ENCODE peak calls at places on chromosomes 4 and X, in seven cellular contexts. N, M, F, J, V, E and U are unnamed samples. For H3K4me1, the result is how much of the 10 kb centered on the place peaks cover.

GRCh38 chr4:53281438-53281837 is 84.4 kb downstream of the SCFD2 start:
- DNase-seq in N (no peak), E (no peak), F (no peak), M (no peak), V (no peak), J (no peak), U (no peak)

GRCh38 chr4:23279377-23279988 is 586.7 kb downstream of the GBA3 start:
- DNase-seq in E (no peak), F (no peak), J (no peak), V (no peak), N (no peak), M (no peak), U (peak)

GRCh38 chrX:149718757-149719156 is 6.9 kb downstream of the MAGEA11 start:
- DNase-seq in V (no peak), E (no peak), N (no peak), F (no peak), M (no peak), J (no peak), U (no peak)

GRCh38 chr4:79865253-79865652 is 207.8 kb downstream of the ANTXR2 start:
- DNase-seq in E (no peak), J (no peak), V (no peak), N (no peak), M (no peak), F (no peak), U (peak)

GRCh38 chr4:7598939-7599790 is 164.4 kb upstream of the PSAPL1 start:
- DNase-seq in N (no peak), J (no peak), F (no peak), E (no peak), M (no peak), V (peak), U (no peak)

GRCh38 chr4:97761760-97762512 is 381.3 kb downstream of the STPG2 start:
- DNase-seq in V (no peak), E (no peak), J (no peak), N (no peak), F (no peak), M (no peak), U (no peak)

GRCh38 chr4:46404961-46405360 is 15.0 kb upstream of the GABRA2 start:
- DNase-seq in E (no peak), V (peak), M (no peak), F (peak), J (no peak), N (no peak), U (no peak)

GRCh38 chrX:68831405-68832100 is 2.7 kb downstream of the EFNB1 start:
- DNase-seq in N (no peak), V (no peak), M (no peak), F (no peak), J (peak), E (no peak), U (no peak)

DNA sequence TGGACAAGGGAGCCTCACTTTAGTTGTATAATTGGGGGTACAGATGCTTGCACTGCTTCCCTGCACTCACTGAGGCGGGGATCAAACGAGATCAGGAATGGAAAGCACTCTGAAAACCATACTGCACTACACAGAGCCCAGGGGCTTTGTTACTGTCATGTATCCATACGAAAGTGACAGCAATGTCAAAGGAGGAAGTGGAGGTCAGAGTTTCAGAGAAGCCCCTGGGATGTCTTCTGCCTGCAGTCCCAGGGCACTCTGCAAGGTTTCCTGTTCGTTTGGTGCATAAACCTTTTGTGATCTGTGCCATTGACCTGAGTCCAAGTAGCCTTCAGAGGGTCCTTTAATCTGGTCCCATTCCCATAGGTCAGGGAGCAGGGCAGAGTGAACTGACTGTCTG is 31.2 kb downstream of the RNF175 start:
- DNase-seq in E (peak), N (no peak), J (no peak), F (no peak), M (no peak), V (no peak), U (no peak)
- H3K27ac ChIP-seq in E (no peak), N (no peak), J (no peak), F (no peak), M (no peak), V (no peak), U (no peak)

DNA sequence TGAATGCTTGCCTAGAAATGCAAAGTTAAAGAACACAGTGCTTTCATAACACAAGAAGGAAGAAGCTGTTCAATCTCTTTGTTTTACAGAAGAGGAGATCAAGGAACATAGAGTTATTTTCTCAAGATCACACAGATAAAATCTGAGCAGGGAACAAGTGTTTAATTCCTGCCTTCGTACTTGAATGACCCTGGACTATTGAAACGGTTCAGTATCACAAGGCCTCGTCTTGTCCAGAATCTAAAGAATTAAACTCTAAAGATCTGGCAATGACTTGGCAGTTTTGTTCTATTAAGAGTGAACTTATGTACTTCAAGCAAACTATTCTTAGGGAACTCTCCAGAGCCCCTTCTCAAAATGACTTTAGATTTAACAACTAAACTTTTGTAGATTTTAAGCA is 97.7 kb downstream of the ANXA5 start:
- DNase-seq in M (no peak), E (no peak), N (no peak), F (no peak), V (no peak), J (no peak), U (no peak)
- TF ChIP-seq CTCF in M (no peak), E (no peak), N (no peak), F (no peak), V (no peak), J (no peak), U (no peak)

GRCh38 chr4:1717129-1718094 is 3.7 kb downstream of the TMEM129 start:
- DNase-seq in F (no peak), E (peak), J (no peak), N (no peak), V (no peak), M (no peak), U (no peak)
- H3K4me1 ChIP-seq in F (under half), E (half or more), J (under half), N (half or more), V (half or more), M (under half), U (under half)

DNA sequence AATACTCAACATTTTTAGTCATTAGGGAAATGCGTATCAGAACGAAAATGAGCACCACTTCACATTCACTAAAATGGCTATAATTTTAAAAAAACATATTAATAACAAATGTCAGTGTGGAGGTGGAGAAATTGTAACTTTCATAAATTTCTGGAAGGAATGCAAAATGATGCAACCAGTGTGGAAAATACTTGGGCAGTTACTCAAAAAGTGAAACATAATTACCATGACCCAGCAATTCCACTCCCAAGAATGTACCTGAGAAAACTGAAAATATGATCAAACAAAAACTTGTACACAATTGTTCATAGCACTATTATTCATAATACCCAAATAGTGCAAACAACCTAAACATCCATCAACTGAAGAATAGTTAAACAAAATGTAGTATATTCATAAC is 76.1 kb upstream of the FAM241A start:
- DNase-seq in N (no peak), M (no peak), F (no peak), V (no peak), J (no peak), E (no peak), U (peak)
- H3K27ac ChIP-seq in N (no peak), M (no peak), F (peak), V (no peak), J (no peak), E (no peak), U (no peak)

DNA sequence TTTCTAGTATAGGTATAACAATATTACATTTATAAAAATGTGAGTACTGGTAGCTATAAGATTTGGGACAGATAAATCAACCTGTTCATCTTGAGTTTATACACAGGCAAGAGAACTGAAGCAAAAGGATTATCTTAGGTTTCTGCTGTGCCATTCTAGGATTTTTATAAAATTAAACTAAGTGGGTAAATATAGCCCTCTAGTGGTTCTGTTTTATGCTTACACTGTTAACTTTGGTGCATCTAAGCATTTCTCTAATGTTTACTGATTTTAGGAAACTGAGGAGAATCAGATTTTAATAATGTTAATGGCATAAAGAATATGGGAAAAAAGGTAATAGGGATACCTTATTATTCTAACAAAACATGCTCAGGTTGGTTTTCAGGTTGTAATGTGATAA is 1.1 kb upstream of the RRH start:
- DNase-seq in J (no peak), E (peak), M (no peak), V (no peak), F (no peak), N (no peak), U (no peak)
- TF ChIP-seq CTCF in J (peak), E (peak), M (peak), V (peak), F (peak), N (no peak), U (peak)

DNA sequence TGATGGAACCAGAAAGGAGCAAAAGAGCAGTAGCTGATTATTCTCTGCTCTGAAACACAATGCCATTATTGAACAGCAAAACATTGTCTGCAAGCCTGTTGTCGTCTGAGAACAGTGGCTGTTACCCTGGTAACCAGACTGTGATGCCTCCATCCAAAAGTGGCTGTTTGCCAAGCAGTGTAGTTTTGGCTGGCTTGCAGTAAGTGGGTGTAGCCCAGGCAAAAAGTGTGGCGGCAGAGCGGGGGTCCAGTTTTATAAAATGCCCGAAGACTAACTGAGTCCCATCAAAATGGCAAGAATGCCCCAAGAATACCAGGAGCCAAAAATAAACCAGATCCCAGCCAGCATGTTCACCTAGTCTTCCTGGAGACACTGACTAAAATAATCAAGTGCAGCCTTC is 2.5 kb downstream of the PLP1 start:
- DNase-seq in F (no peak), E (no peak), N (no peak), J (no peak), V (no peak), M (no peak), U (no peak)
- H3K4me1 ChIP-seq in F (under half), E (under half), N (under half), J (under half), V (under half), M (under half), U (under half)

DNA sequence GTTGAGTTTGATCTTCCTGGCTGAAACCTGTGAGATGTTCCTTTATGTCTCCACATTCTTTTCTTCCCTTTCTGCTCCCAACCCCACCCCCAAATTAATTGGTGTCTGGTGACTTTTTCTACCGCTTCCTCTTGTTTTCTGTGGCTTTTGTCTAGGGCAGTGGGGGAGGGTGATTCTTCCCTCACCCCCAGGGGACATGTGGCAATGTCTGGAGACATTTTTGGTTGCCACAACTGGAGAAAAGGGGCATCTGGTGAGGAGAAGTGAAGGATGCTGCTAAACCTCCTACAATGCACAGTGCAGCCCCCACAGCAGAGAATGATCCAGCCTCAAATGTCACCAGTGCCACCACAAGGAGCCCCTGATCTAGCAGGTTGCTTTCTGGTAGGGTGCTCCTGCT is 152.9 kb downstream of the NHS start:
- DNase-seq in V (no peak), M (no peak), N (no peak), F (no peak), J (no peak), E (no peak), U (no peak)
- H3K27ac ChIP-seq in V (peak), M (no peak), N (peak), F (peak), J (no peak), E (no peak), U (no peak)

GRCh38 chr4:6120361-6120760 is 80.0 kb downstream of the JAKMIP1 start:
- DNase-seq in N (no peak), V (no peak), F (no peak), E (no peak), M (no peak), J (no peak), U (no peak)
- TF ChIP-seq CTCF in N (no peak), V (no peak), F (no peak), E (no peak), M (no peak), J (no peak), U (no peak)

GRCh38 chr4:128827280-128827679 is 17.8 kb downstream of the JADE1 start:
- DNase-seq in F (no peak), J (no peak), V (no peak), N (no peak), E (no peak), M (no peak), U (no peak)
- H3K4me1 ChIP-seq in F (under half), J (under half), V (under half), N (half or more), E (half or more), M (half or more), U (under half)